ENCODE peak calls at places on chromosomes 5 and 9, in ten cellular contexts. R, V, X, C, U, O, S, W, J and Y are unnamed samples.
A peak's percentile ranks its signal among the peaks of the same experiment; 100 is the strongest.

GRCh38 chr5:131423056-131423455 is 159.2 kb downstream of the CDC42SE2 start:
- DNase-seq in R (peak; percentile 52), V (no peak), X (peak; percentile 27), C (no peak), U (no peak), O (no peak), S (peak; percentile 38), W (peak; percentile 56), J (peak; percentile 17), Y (peak; percentile 9)

GRCh38 chr5:16713386-16713928 is 96.7 kb upstream of the RETREG1 start:
- DNase-seq in R (peak; percentile 82), V (no peak), X (no peak), C (no peak), U (no peak), O (no peak), S (no peak), W (peak; percentile 96), J (no peak), Y (no peak)

GRCh38 chr5:108749130-108749861 is 1.6 kb downstream of the FER start:
- DNase-seq in R (peak; percentile 85), V (no peak), X (peak; percentile 45), C (no peak), U (no peak), O (no peak), S (peak; percentile 57), W (no peak), J (peak; percentile 21), Y (peak; percentile 84)

GRCh38 chr5:177085985-177086917 is at the start of gene FGFR4:
- DNase-seq in R (peak; percentile 99), V (peak; percentile 78), X (peak; percentile 85), C (peak; percentile 65), U (no peak), O (peak; percentile 12), S (peak; percentile 91), W (peak; percentile 96), J (peak; percentile 82), Y (peak; percentile 92)

GRCh38 chr5:78235289-78235688 is 59.2 kb downstream of the AP3B1 start:
- DNase-seq in R (no peak), V (no peak), X (no peak), C (no peak), U (no peak), O (no peak), S (no peak), W (no peak), J (no peak), Y (no peak)

GRCh38 chr9:14271078-14271673 is 42.8 kb downstream of the NFIB start:
- DNase-seq in R (peak; percentile 59), V (no peak), X (peak; percentile 17), C (no peak), U (no peak), O (no peak), S (peak; percentile 71), W (peak; percentile 43), J (no peak), Y (peak; percentile 77)

GRCh38 chr9:28883209-28883608 is 1309.9 kb upstream of the C9orf72 start:
- DNase-seq in R (no peak), V (no peak), X (peak; percentile 16), C (no peak), U (no peak), O (no peak), S (no peak), W (no peak), J (no peak), Y (no peak)

GRCh38 chr5:9350301-9350797 is 195.5 kb downstream of the SEMA5A start:
- DNase-seq in R (no peak), V (no peak), X (no peak), C (no peak), U (no peak), O (no peak), S (no peak), W (no peak), J (no peak), Y (no peak)

GRCh38 chr5:39555788-39556187 is 131.0 kb upstream of the DAB2 start:
- DNase-seq in R (no peak), V (no peak), X (no peak), C (no peak), U (no peak), O (no peak), S (no peak), W (no peak), J (no peak), Y (no peak)

GRCh38 chr5:112657804-112658203 is 79.9 kb upstream of the APC start:
- DNase-seq in R (no peak), V (no peak), X (no peak), C (no peak), U (no peak), O (no peak), S (no peak), W (no peak), J (no peak), Y (no peak)

GRCh38 chr9:110031511-110032173 is 176.3 kb downstream of the C9orf152 start:
- DNase-seq in R (no peak), V (no peak), X (peak; percentile 60), C (peak; percentile 91), U (no peak), O (no peak), S (no peak), W (no peak), J (no peak), Y (peak; percentile 38)

GRCh38 chr5:32725994-32726659 is 15.0 kb downstream of the NPR3 start:
- DNase-seq in R (no peak), V (no peak), X (no peak), C (no peak), U (no peak), O (no peak), S (no peak), W (no peak), J (no peak), Y (no peak)

GRCh38 chr5:180801596-180802324 is 846 bp downstream of the MGAT1 start:
- DNase-seq in R (peak; percentile 45), V (no peak), X (no peak), C (no peak), U (no peak), O (no peak), S (no peak), W (no peak), J (no peak), Y (no peak)

GRCh38 chr5:180803181-180804128 is 849 bp upstream of the MGAT1 start:
- DNase-seq in R (peak; percentile 41), V (no peak), X (no peak), C (no peak), U (peak; percentile 94), O (peak; percentile 85), S (peak; percentile 81), W (peak; percentile 72), J (peak; percentile 88), Y (peak; percentile 58)

GRCh38 chr5:180806351-180807011 is 3.9 kb upstream of the MGAT1 start:
- DNase-seq in R (no peak), V (no peak), X (no peak), C (peak; percentile 90), U (no peak), O (no peak), S (no peak), W (no peak), J (peak; percentile 50), Y (no peak)

GRCh38 chr5:180802325-180803180 is at the start of gene MGAT1:
- DNase-seq in R (peak; percentile 98), V (no peak), X (peak; percentile 74), C (peak; percentile 60), U (peak; percentile 79), O (no peak), S (peak; percentile 85), W (peak; percentile 92), J (peak; percentile 75), Y (peak; percentile 93)

GRCh38 chr5:180804129-180804601 is 1.6 kb upstream of the MGAT1 start:
- DNase-seq in R (no peak), V (no peak), X (no peak), C (no peak), U (no peak), O (no peak), S (no peak), W (no peak), J (no peak), Y (no peak)
- H3K4me2 ChIP-seq in R (no peak overlapping the region), V (no peak overlapping the region), X (no peak overlapping the region), C (no peak overlapping the region), U (peak overlapping the region; percentile 96), O (peak overlapping the region; percentile 79), S (peak overlapping the region; percentile 77), W (no peak overlapping the region), J (peak overlapping the region; percentile 88), Y (peak overlapping the region; percentile 99)

GRCh38 chr5:127799293-127799905 is 96.2 kb downstream of the CCDC192 start:
- DNase-seq in R (no peak), V (no peak), X (no peak), C (no peak), U (no peak), O (no peak), S (no peak), W (no peak), J (no peak), Y (no peak)
- TF ChIP-seq CTCF in R (no peak), V (no peak), X (no peak), C (no peak), U (no peak), O (no peak), S (no peak), W (peak; percentile 5), J (no peak), Y (no peak)

DNA sequence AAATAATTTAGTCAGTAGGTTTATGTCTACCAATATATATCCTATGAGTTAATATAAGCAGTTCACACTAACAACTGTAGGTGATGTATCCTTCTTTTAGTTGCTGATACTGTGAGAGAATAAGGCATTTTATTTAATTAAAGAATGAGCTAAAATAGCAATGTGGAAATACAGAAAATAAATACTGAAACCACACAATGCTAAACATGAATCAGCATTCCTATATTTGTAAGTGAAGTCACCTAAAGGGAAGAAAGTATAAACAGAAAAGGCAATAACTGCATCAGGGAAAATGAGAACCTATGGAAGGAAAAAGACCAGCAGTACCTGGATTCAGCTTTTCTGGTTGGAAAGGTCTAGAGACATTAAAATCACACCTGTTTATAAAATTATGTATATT is 336.0 kb downstream of the PDE4D start:
- DNase-seq in R (no peak), V (no peak), X (no peak), C (no peak), U (no peak), O (no peak), S (no peak), W (no peak), J (no peak), Y (no peak)
- H3K4me2 ChIP-seq in R (no peak overlapping the region), V (no peak overlapping the region), X (peak overlapping the region; percentile 44), C (no peak overlapping the region), U (no peak overlapping the region), O (no peak overlapping the region), S (no peak overlapping the region), W (no peak overlapping the region), J (no peak overlapping the region), Y (no peak overlapping the region)

GRCh38 chr5:95181650-95182049 is 103.2 kb downstream of the MCTP1 start:
- DNase-seq in R (no peak), V (no peak), X (no peak), C (no peak), U (no peak), O (no peak), S (no peak), W (no peak), J (no peak), Y (no peak)

GRCh38 chr5:95172659-95173058 is 112.2 kb downstream of the MCTP1 start:
- DNase-seq in R (no peak), V (no peak), X (no peak), C (no peak), U (no peak), O (no peak), S (no peak), W (peak; percentile 37), J (no peak), Y (no peak)

GRCh38 chr5:95178046-95178651 is 106.7 kb downstream of the MCTP1 start:
- DNase-seq in R (no peak), V (peak; percentile 29), X (peak; percentile 32), C (no peak), U (peak; percentile 87), O (peak; percentile 12), S (peak; percentile 43), W (peak; percentile 94), J (peak; percentile 43), Y (peak; percentile 36)
- TF ChIP-seq CTCF in R (peak; percentile 47), V (peak; percentile 34), X (no peak), C (no peak), U (peak; percentile 83), O (peak; percentile 28), S (peak; percentile 45), W (peak; percentile 64), J (peak; percentile 33), Y (peak; percentile 24)